ENCODE peak calls at places on chromosomes 7 and 10, in nine cellular contexts. Z is lower lobe of right lung, J is H4, Y is GM19239, R is AG08396, V is dermis blood vessel endothelial cell, S is HEK293T, U is astrocyte of the cerebellum, B is HuH-7. Q is an unnamed sample.

GRCh38 chr7:26930201-26930600 is 65.8 kb upstream of the SKAP2 start:
- DNase-seq in R (no peak), J (no peak), S (no peak), B (no peak), V (no peak), Y (no peak), Z (no peak), U (no peak), Q (no peak)

GRCh38 chr7:135333946-135334345 is 100.3 kb downstream of the STRA8 start:
- DNase-seq in R (no peak), Y (no peak), Z (no peak), J (no peak), S (no peak), B (no peak), U (no peak), V (no peak), Q (no peak)

GRCh38 chr7:103540986-103541385 is 95.0 kb upstream of the SLC26A5 start:
- DNase-seq in Z (no peak), V (peak; percentile 13), R (no peak), J (peak; percentile 60), S (no peak), B (no peak), U (no peak), Y (no peak), Q (peak; percentile 91)

GRCh38 chr10:30184397-30185033 is 125.1 kb upstream of the JCAD start:
- DNase-seq in U (no peak), Z (no peak), R (no peak), J (no peak), B (no peak), Y (no peak), V (peak; percentile 13), S (no peak), Q (no peak)

GRCh38 chr10:66844176-66844947 is 81.5 kb upstream of the LRRTM3 start:
- DNase-seq in S (no peak), Z (no peak), B (no peak), V (no peak), R (no peak), J (no peak), U (no peak), Y (no peak), Q (no peak)

GRCh38 chr10:48811461-48811860 is 126.8 kb downstream of the WDFY4 start:
- DNase-seq in J (no peak), V (no peak), U (no peak), Y (no peak), Z (no peak), R (peak; percentile 41), B (no peak), S (no peak), Q (no peak)

GRCh38 chr10:1230138-1230537 is 174.0 kb downstream of the WDR37 start:
- DNase-seq in U (no peak), Y (no peak), B (no peak), R (no peak), S (no peak), V (no peak), Z (no peak), J (no peak), Q (no peak)

GRCh38 chr10:128062331-128062730 is 63.9 kb downstream of the MKI67 start:
- DNase-seq in V (peak; percentile 38), U (no peak), J (no peak), S (no peak), Y (no peak), Z (no peak), B (no peak), R (no peak), Q (no peak)

GRCh38 chr10:50385610-50386009 is 134.3 kb upstream of the ASAH2 start:
- DNase-seq in R (no peak), U (no peak), J (peak; percentile 25), V (no peak), Z (no peak), Y (no peak), B (no peak), S (no peak), Q (peak; percentile 54)

Q was measured in left ventricle myocardium superior.